ENCODE peak calls at places on chromosomes 4 and X, in seven cellular contexts. One of them, this sample, is unnamed.

GRCh38 chrX:30196322-30196721 is 19.0 kb upstream of the MAGEB2 start:
- DNase-seq in left lung: no peak
- DNase-seq in NCI-H2107: no peak
- DNase-seq in T-helper 2 cell: no peak
- DNase-seq in H9: no peak
- DNase-seq in activated CD4-positive, alpha-beta T cell treated with anti-CD3 and anti-CD28 coated beads for 1 hour: no peak
- DNase-seq in MV-4-11: no peak
- DNase-seq in this sample: no peak

GRCh38 chrX:153865321-153865580 is 20.7 kb downstream of the L1CAM start:
- DNase-seq in left lung: no peak
- DNase-seq in NCI-H2107: no peak
- DNase-seq in T-helper 2 cell: no peak
- DNase-seq in H9: peak; percentile 22
- DNase-seq in activated CD4-positive, alpha-beta T cell treated with anti-CD3 and anti-CD28 coated beads for 1 hour: no peak
- DNase-seq in MV-4-11: no peak
- DNase-seq in this sample: no peak

GRCh38 chr4:2767705-2768074 is 11.6 kb upstream of the TNIP2 start:
- DNase-seq in left lung: peak; percentile 64
- DNase-seq in NCI-H2107: no peak
- DNase-seq in T-helper 2 cell: no peak
- DNase-seq in H9: no peak
- DNase-seq in activated CD4-positive, alpha-beta T cell treated with anti-CD3 and anti-CD28 coated beads for 1 hour: no peak
- DNase-seq in MV-4-11: no peak
- DNase-seq in this sample: no peak

GRCh38 chr4:182346250-182346649 is 103.0 kb downstream of the TENM3 start:
- DNase-seq in left lung: no peak
- DNase-seq in NCI-H2107: no peak
- DNase-seq in T-helper 2 cell: no peak
- DNase-seq in H9: no peak
- DNase-seq in activated CD4-positive, alpha-beta T cell treated with anti-CD3 and anti-CD28 coated beads for 1 hour: no peak
- DNase-seq in MV-4-11: no peak
- DNase-seq in this sample: no peak

GRCh38 chrX:97267916-97268680 is 384.4 kb downstream of the RPA4 start:
- DNase-seq in left lung: no peak
- DNase-seq in NCI-H2107: no peak
- DNase-seq in T-helper 2 cell: no peak
- DNase-seq in H9: no peak
- DNase-seq in activated CD4-positive, alpha-beta T cell treated with anti-CD3 and anti-CD28 coated beads for 1 hour: no peak
- DNase-seq in MV-4-11: peak; percentile 32
- DNase-seq in this sample: no peak

GRCh38 chr4:57691370-57691769 is 581.2 kb upstream of the IGFBP7 start:
- DNase-seq in left lung: no peak
- DNase-seq in NCI-H2107: no peak
- DNase-seq in T-helper 2 cell: no peak
- DNase-seq in H9: no peak
- DNase-seq in activated CD4-positive, alpha-beta T cell treated with anti-CD3 and anti-CD28 coated beads for 1 hour: no peak
- DNase-seq in MV-4-11: no peak
- DNase-seq in this sample: no peak

GRCh38 chrX:149993989-149994388 is 55.7 kb upstream of the EOLA2 start:
- DNase-seq in left lung: no peak
- DNase-seq in NCI-H2107: no peak
- DNase-seq in T-helper 2 cell: no peak
- DNase-seq in H9: no peak
- DNase-seq in activated CD4-positive, alpha-beta T cell treated with anti-CD3 and anti-CD28 coated beads for 1 hour: no peak
- DNase-seq in MV-4-11: no peak
- DNase-seq in this sample: no peak

GRCh38 chrX:13742397-13743176 is 8.0 kb downstream of the OFD1 start:
- DNase-seq in left lung: no peak
- DNase-seq in NCI-H2107: no peak
- DNase-seq in T-helper 2 cell: peak; percentile 8
- DNase-seq in H9: no peak
- DNase-seq in activated CD4-positive, alpha-beta T cell treated with anti-CD3 and anti-CD28 coated beads for 1 hour: no peak
- DNase-seq in MV-4-11: peak; percentile 44
- DNase-seq in this sample: no peak

GRCh38 chrX:128816919-128817318 is 706.4 kb downstream of the SMARCA1 start:
- DNase-seq in left lung: no peak
- DNase-seq in NCI-H2107: no peak
- DNase-seq in T-helper 2 cell: no peak
- DNase-seq in H9: peak; percentile 24
- DNase-seq in activated CD4-positive, alpha-beta T cell treated with anti-CD3 and anti-CD28 coated beads for 1 hour: no peak
- DNase-seq in MV-4-11: no peak
- DNase-seq in this sample: no peak

GRCh38 chrX:43345166-43345565 is 310.9 kb upstream of the MAOA start:
- DNase-seq in left lung: no peak
- DNase-seq in NCI-H2107: no peak
- DNase-seq in T-helper 2 cell: no peak
- DNase-seq in H9: no peak
- DNase-seq in activated CD4-positive, alpha-beta T cell treated with anti-CD3 and anti-CD28 coated beads for 1 hour: no peak
- DNase-seq in MV-4-11: no peak
- DNase-seq in this sample: no peak

GRCh38 chr4:83552924-83553323 is 17.0 kb downstream of the GPAT3 start:
- DNase-seq in left lung: no peak
- DNase-seq in NCI-H2107: no peak
- DNase-seq in T-helper 2 cell: no peak
- DNase-seq in H9: no peak
- DNase-seq in activated CD4-positive, alpha-beta T cell treated with anti-CD3 and anti-CD28 coated beads for 1 hour: no peak
- DNase-seq in MV-4-11: peak; percentile 64
- DNase-seq in this sample: no peak

GRCh38 chr4:137448402-137448801 is 83.9 kb downstream of the PCDH18 start:
- DNase-seq in left lung: no peak
- DNase-seq in NCI-H2107: no peak
- DNase-seq in T-helper 2 cell: no peak
- DNase-seq in H9: no peak
- DNase-seq in activated CD4-positive, alpha-beta T cell treated with anti-CD3 and anti-CD28 coated beads for 1 hour: no peak
- DNase-seq in MV-4-11: no peak
- DNase-seq in this sample: no peak

GRCh38 chr4:138796761-138797160 is 218.8 kb upstream of the NOCT start:
- DNase-seq in left lung: no peak
- DNase-seq in NCI-H2107: no peak
- DNase-seq in T-helper 2 cell: no peak
- DNase-seq in H9: no peak
- DNase-seq in activated CD4-positive, alpha-beta T cell treated with anti-CD3 and anti-CD28 coated beads for 1 hour: no peak
- DNase-seq in MV-4-11: no peak
- DNase-seq in this sample: no peak

GRCh38 chr4:104728380-104729122 is 233.9 kb upstream of the CXXC4 start:
- DNase-seq in left lung: no peak
- DNase-seq in NCI-H2107: no peak
- DNase-seq in T-helper 2 cell: no peak
- DNase-seq in H9: no peak
- DNase-seq in activated CD4-positive, alpha-beta T cell treated with anti-CD3 and anti-CD28 coated beads for 1 hour: no peak
- DNase-seq in MV-4-11: no peak
- DNase-seq in this sample: no peak

GRCh38 chr4:88130544-88131305 is 27.7 kb downstream of the ABCG2 start:
- DNase-seq in left lung: no peak
- DNase-seq in NCI-H2107: no peak
- DNase-seq in T-helper 2 cell: no peak
- DNase-seq in H9: no peak
- DNase-seq in activated CD4-positive, alpha-beta T cell treated with anti-CD3 and anti-CD28 coated beads for 1 hour: no peak
- DNase-seq in MV-4-11: peak; percentile 42
- DNase-seq in this sample: no peak